ENCODE peak calls at places on chromosomes 2 and 18, in four cellular contexts. T is IMR-90, Z is mesendoderm, S is H1. W is an unnamed sample.
A peak's percentile ranks its signal among the peaks of the same experiment; 100 is the strongest.

GRCh38 chr18:73060666-73061270 is 193.0 kb upstream of the NETO1 start:
- DNase-seq in Z (no peak), T (no peak), S (no peak), W (no peak)

GRCh38 chr2:68755071-68755470 is 20.5 kb downstream of the ARHGAP25 start:
- DNase-seq in S (no peak), T (peak; percentile 58), Z (no peak), W (no peak)

GRCh38 chr2:176561706-176562105 is 292.5 kb downstream of the MTX2 start:
- DNase-seq in T (peak; percentile 71), S (no peak), Z (peak; percentile 71), W (no peak)

GRCh38 chr2:75587954-75588587 is 27.3 kb upstream of the EVA1A start:
- DNase-seq in S (no peak), T (peak; percentile 94), Z (no peak), W (no peak)

GRCh38 chr2:71478806-71479205 is 25.4 kb downstream of the DYSF start:
- DNase-seq in Z (no peak), S (no peak), T (no peak), W (no peak)

GRCh38 chr2:5520352-5520996 is 171.7 kb upstream of the SOX11 start:
- DNase-seq in S (no peak), T (peak; percentile 4), Z (no peak), W (no peak)

GRCh38 chr2:241083091-241083415 is 19.0 kb downstream of the MTERF4 start:
- DNase-seq in S (no peak), T (no peak), Z (no peak), W (no peak)

GRCh38 chr18:39854291-39854690 is 2100.7 kb upstream of the PIK3C3 start:
- DNase-seq in S (no peak), T (no peak), Z (no peak), W (no peak)

GRCh38 chr2:20352230-20353216 is 1.9 kb upstream of the PUM2 start:
- DNase-seq in T (no peak), Z (peak; percentile 79), S (no peak), W (no peak)

GRCh38 chr2:51329512-51329911 is 297.6 kb upstream of the NRXN1 start:
- DNase-seq in T (peak; percentile 75), Z (no peak), S (no peak), W (no peak)

GRCh38 chr2:26687785-26688184 is 4.7 kb upstream of the KCNK3 start:
- DNase-seq in S (no peak), T (no peak), Z (no peak), W (no peak)

GRCh38 chr2:178825183-178825582 is 18.0 kb upstream of the TTN start:
- DNase-seq in S (no peak), T (peak; percentile 58), Z (no peak), W (no peak)

GRCh38 chr2:73981081-73981968 is 3.4 kb upstream of the TET3 start:
- DNase-seq in T (no peak), Z (peak; percentile 82), S (peak; percentile 29), W (peak; percentile 81)

GRCh38 chr18:37532917-37533316 is 32.7 kb downstream of the CELF4 start:
- DNase-seq in T (no peak), Z (no peak), S (no peak), W (no peak)
- H4K5ac ChIP-seq in T (no peak overlapping the region), Z (no peak overlapping the region), S (no peak overlapping the region), W (no peak overlapping the region)

DNA sequence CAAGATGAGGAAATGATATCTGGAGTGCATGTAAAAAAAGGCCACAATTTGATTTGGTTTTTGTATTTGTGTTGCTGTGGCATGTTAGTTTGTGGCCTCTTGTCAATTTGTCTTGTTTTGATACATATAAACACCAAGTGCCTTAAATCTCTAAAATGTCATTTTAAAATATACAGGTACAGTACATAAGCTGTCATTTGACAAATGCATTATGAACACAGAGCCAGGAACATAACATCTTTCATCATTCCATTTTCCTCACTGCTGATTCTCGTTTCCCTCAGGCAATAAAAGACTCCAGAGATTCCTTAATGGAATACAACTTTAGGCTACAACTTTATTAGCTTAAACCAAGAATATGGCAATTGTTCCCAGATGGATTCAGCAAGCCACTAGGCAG is 217.5 kb downstream of the ZNF804A start:
- DNase-seq in Z (no peak), T (no peak), S (no peak), W (no peak)
- H4K5ac ChIP-seq in Z (no peak overlapping the region), T (no peak overlapping the region), S (no peak overlapping the region), W (no peak overlapping the region)

GRCh38 chr2:1778566-1778965 is 34.3 kb upstream of the PXDN start:
- DNase-seq in Z (no peak), T (no peak), S (no peak), W (no peak)

GRCh38 chr2:1775511-1776035 is 31.3 kb upstream of the PXDN start:
- DNase-seq in S (no peak), T (no peak), Z (peak; percentile 71), W (no peak)

GRCh38 chr2:1774929-1775328 is 30.6 kb upstream of the PXDN start:
- DNase-seq in S (no peak), T (no peak), Z (no peak), W (no peak)

GRCh38 chr2:1777792-1778191 is 33.5 kb upstream of the PXDN start:
- DNase-seq in T (no peak), Z (no peak), S (no peak), W (no peak)

GRCh38 chr2:1777156-1777555 is 32.8 kb upstream of the PXDN start:
- DNase-seq in S (no peak), T (no peak), Z (no peak), W (no peak)
- H4K5ac ChIP-seq in S (no peak overlapping the region), T (no peak overlapping the region), Z (no peak overlapping the region), W (no peak overlapping the region)

GRCh38 chr2:142876423-142876822 is 1.0 kb upstream of the KYNU start:
- DNase-seq in Z (no peak), T (peak; percentile 34), S (no peak), W (no peak)
- H4K5ac ChIP-seq in Z (no peak overlapping the region), T (no peak overlapping the region), S (no peak overlapping the region), W (no peak overlapping the region)

GRCh38 chr18:37946324-37946723 is 380.7 kb upstream of the CELF4 start:
- DNase-seq in S (no peak), Z (no peak), T (no peak), W (no peak)

DNA sequence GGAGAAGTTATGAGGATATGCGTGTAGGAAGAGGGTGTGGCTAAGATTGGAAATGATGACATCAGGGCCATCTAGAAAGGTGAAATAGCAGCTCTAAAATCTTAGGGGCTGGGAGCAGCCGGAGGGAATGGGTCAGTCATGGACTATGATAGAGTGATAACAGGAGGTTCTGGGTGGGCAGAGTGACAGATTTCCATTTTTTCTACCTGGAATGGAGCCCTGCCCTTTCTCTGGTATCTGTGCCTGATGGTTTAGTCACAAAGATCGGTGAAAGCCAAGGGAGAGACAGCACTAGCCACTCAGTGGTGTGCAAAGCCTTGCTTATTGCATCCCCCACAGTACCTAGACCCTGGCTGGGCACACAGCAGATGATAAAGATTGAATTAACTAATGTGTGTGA is 379.3 kb upstream of the CELF4 start:
- DNase-seq in T (no peak), Z (no peak), S (no peak), W (no peak)
- H4K5ac ChIP-seq in T (no peak overlapping the region), Z (no peak overlapping the region), S (no peak overlapping the region), W (no peak overlapping the region)

GRCh38 chr2:235165631-235166030 is 213.8 kb downstream of the SH3BP4 start:
- DNase-seq in S (no peak), Z (no peak), T (no peak), W (no peak)
- H4K5ac ChIP-seq in S (no peak overlapping the region), Z (no peak overlapping the region), T (no peak overlapping the region), W (no peak overlapping the region)

GRCh38 chr2:226738191-226738820 is 61.3 kb downstream of the IRS1 start:
- DNase-seq in T (no peak), Z (peak; percentile 48), S (no peak), W (no peak)

GRCh38 chr2:226738821-226739507 is 60.7 kb downstream of the IRS1 start:
- DNase-seq in T (no peak), S (no peak), Z (peak; percentile 51), W (no peak)

GRCh38 chr2:226733927-226734564 is 65.6 kb downstream of the IRS1 start:
- DNase-seq in T (no peak), S (no peak), Z (no peak), W (no peak)

GRCh38 chr2:226733189-226733858 is 66.3 kb downstream of the IRS1 start:
- DNase-seq in S (no peak), Z (no peak), T (no peak), W (no peak)

DNA sequence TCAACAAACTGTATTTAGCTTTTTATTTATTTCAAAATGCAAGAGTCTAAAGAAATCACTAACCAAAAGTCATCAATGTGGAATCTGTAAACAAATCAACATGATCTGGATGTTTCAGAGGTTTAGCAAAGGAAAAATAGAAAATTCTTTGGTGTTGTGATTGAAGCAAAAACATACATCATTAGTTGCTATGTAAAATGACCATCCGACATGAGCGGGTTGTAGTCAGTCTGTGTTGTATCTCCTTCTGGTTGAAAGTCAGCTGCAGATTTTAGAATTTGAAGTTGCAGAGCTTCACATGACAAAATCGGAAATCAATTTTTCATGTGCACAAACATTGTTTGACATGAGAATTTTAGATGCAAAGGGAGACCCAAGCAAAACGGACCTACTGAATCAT is 63.2 kb downstream of the IRS1 start:
- DNase-seq in S (no peak), Z (no peak), T (no peak), W (no peak)
- H4K5ac ChIP-seq in S (no peak overlapping the region), Z (no peak overlapping the region), T (no peak overlapping the region), W (no peak overlapping the region)

GRCh38 chr18:4250141-4250540 is 205.0 kb downstream of the DLGAP1 start:
- DNase-seq in T (no peak), S (no peak), Z (no peak), W (no peak)
- H4K5ac ChIP-seq in T (no peak overlapping the region), S (no peak overlapping the region), Z (no peak overlapping the region), W (no peak overlapping the region)

GRCh38 chr2:231568785-231569435 is 23.8 kb upstream of the TEX44 start:
- DNase-seq in S (no peak), Z (no peak), T (no peak), W (no peak)
- H4K5ac ChIP-seq in S (peak overlapping the region; percentile 61), Z (no peak overlapping the region), T (no peak overlapping the region), W (no peak overlapping the region)

DNA sequence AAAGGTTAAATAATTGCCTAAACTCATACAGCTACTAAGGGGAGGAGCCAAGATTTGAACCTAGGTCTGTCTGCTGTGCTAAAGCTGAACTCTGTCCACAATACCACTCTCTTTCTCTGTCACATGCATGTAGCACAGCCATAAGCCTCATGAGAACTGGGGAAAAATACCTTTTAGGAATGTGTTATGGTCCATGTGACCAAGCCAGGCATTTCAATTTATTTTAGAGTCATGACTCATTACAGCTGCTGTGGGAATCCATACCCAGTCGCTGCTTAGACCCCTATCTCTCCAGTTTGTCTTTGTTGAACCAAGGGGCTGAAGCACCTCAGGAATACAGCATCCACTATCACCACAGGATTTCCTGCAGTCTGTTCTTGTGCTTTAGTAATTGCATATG is 200.0 kb upstream of the SIX3 start:
- DNase-seq in T (no peak), Z (no peak), S (no peak), W (no peak)
- H4K5ac ChIP-seq in T (no peak overlapping the region), Z (no peak overlapping the region), S (no peak overlapping the region), W (no peak overlapping the region)